ENCODE peak calls at places on chromosomes 7 and 10, in four cellular contexts. Z, K, F and Y are unnamed samples.

GRCh38 chr7:99788554-99788953 is 4.6 kb upstream of the CYP3A4 start:
- DNase-seq in Z (no peak), K (no peak), F (no peak), Y (no peak)

GRCh38 chr10:103800789-103801540 is 54.4 kb downstream of the SH3PXD2A start:
- DNase-seq in Z (peak), K (no peak), F (no peak), Y (peak)

GRCh38 chr10:129568562-129569344 is 101.7 kb downstream of the MGMT start:
- DNase-seq in Z (no peak), K (no peak), F (no peak), Y (no peak)

GRCh38 chr7:40147371-40148246 is 12.8 kb downstream of the SUGCT start:
- DNase-seq in Z (no peak), K (no peak), F (peak), Y (no peak)

GRCh38 chr7:322111-322671 is 32.2 kb downstream of the FOXL3 start:
- DNase-seq in Z (no peak), K (peak), F (peak), Y (no peak)

GRCh38 chr7:106626376-106627293 is 34.3 kb downstream of the CCDC71L start:
- DNase-seq in Z (no peak), K (no peak), F (no peak), Y (no peak)

GRCh38 chr10:77552252-77552651 is 85.4 kb downstream of the KCNMA1 start:
- DNase-seq in Z (no peak), K (no peak), F (no peak), Y (no peak)

GRCh38 chr10:15703944-15704580 is 15.7 kb downstream of the ITGA8 start:
- DNase-seq in Z (no peak), K (no peak), F (no peak), Y (no peak)

GRCh38 chr7:67105382-67105781 is 108.7 kb downstream of the TYW1 start:
- DNase-seq in Z (no peak), K (no peak), F (no peak), Y (no peak)

GRCh38 chr7:113267271-113267670 is 148.9 kb upstream of the SMIM30 start:
- DNase-seq in Z (no peak), K (no peak), F (no peak), Y (no peak)

GRCh38 chr10:112724404-112724991 is 225.5 kb upstream of the TCF7L2 start:
- DNase-seq in Z (peak), K (no peak), F (peak), Y (no peak)

GRCh38 chr7:157139142-157140117 is 704 bp downstream of the UBE3C start:
- DNase-seq in Z (no peak), K (no peak), F (no peak), Y (no peak)

GRCh38 chr10:10032991-10033390 is 984.7 kb upstream of the CELF2 start:
- DNase-seq in Z (no peak), K (no peak), F (no peak), Y (no peak)

GRCh38 chr10:100710151-100710871 is 35.1 kb upstream of the PAX2 start:
- DNase-seq in Z (no peak), K (no peak), F (peak), Y (no peak)

GRCh38 chr10:108901766-108902365 is 1021.4 kb downstream of the XPNPEP1 start:
- DNase-seq in Z (no peak), K (no peak), F (no peak), Y (no peak)

GRCh38 chr7:157884461-157885062 is 547.8 kb downstream of the DNAJB6 start:
- DNase-seq in Z (no peak), K (no peak), F (no peak), Y (no peak)

GRCh38 chr10:89861584-89862287 is 160.3 kb downstream of the KIF20B start:
- DNase-seq in Z (no peak), K (no peak), F (no peak), Y (no peak)

GRCh38 chr7:99326408-99326782 is 697 bp downstream of the ARPC1A start:
- DNase-seq in Z (no peak), K (no peak), F (no peak), Y (no peak)

GRCh38 chr7:99004216-99004615 is 125.9 kb downstream of the TRRAP start:
- DNase-seq in Z (no peak), K (no peak), F (no peak), Y (no peak)

GRCh38 chr10:484441-484924 is 205.0 kb downstream of the DIP2C start:
- DNase-seq in Z (no peak), K (no peak), F (peak), Y (no peak)

GRCh38 chr10:12020574-12020973 is 22.0 kb downstream of the UPF2 start:
- DNase-seq in Z (no peak), K (no peak), F (no peak), Y (no peak)

GRCh38 chr7:29920491-29920890 is 69.1 kb downstream of the SCRN1 start:
- DNase-seq in Z (no peak), K (no peak), F (no peak), Y (no peak)

GRCh38 chr7:69739906-69740545 is 141.8 kb downstream of the AUTS2 start:
- DNase-seq in Z (no peak), K (no peak), F (no peak), Y (peak)

GRCh38 chr7:69367785-69368184 is 230.5 kb upstream of the AUTS2 start:
- DNase-seq in Z (no peak), K (no peak), F (no peak), Y (no peak)

GRCh38 chr7:156496491-156497264 is 143.9 kb upstream of the RNF32 start:
- DNase-seq in Z (peak), K (no peak), F (no peak), Y (no peak)

GRCh38 chr10:123427386-123427785 is 238.8 kb upstream of the GPR26 start:
- DNase-seq in Z (peak), K (no peak), F (no peak), Y (no peak)

GRCh38 chr10:72846225-72846624 is 47.3 kb upstream of the OIT3 start:
- DNase-seq in Z (no peak), K (no peak), F (no peak), Y (no peak)

GRCh38 chr7:148590533-148590932 is at the start of gene C7orf33:
- DNase-seq in Z (no peak), K (no peak), F (no peak), Y (no peak)

GRCh38 chr7:108308913-108309312 is 147.3 kb downstream of the NRCAM start:
- DNase-seq in Z (no peak), K (no peak), F (no peak), Y (no peak)

GRCh38 chr10:93034426-93034825 is 26.2 kb upstream of the CYP26C1 start:
- DNase-seq in Z (no peak), K (no peak), F (no peak), Y (no peak)

GRCh38 chr10:132607961-132608495 is 70.4 kb downstream of the INPP5A start:
- DNase-seq in Z (no peak), K (no peak), F (no peak), Y (no peak)

GRCh38 chr7:96136600-96137239 is 185.2 kb downstream of the SLC25A13 start:
- DNase-seq in Z (no peak), K (no peak), F (no peak), Y (no peak)

GRCh38 chr10:125113661-125114388 is 46.5 kb downstream of the CTBP2 start:
- DNase-seq in Z (no peak), K (no peak), F (no peak), Y (no peak)

GRCh38 chr10:59949608-59950007 is 43.3 kb upstream of the CCDC6 start:
- DNase-seq in Z (no peak), K (no peak), F (no peak), Y (no peak)

DNA sequence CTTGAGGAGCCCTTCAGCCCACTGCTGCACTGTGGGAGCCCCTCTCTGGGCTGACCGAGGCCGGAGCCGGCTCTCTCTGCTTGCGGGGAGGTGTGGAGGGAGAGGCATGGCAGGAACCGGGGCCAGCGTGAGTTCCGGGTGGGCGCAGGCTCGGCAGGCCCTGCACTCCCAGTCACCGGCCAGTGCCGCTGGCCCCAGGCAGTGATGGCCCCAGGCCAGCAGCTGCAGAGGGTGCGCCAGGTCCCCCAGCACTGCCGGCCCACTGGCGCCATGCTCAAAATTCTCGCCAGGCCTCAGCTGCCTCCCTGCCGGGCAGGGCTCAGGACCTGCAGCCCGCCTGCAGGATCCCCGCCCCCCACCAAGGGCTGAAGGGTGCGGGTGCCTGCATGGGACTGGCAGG is 128.4 kb upstream of the STARD3NL start:
- DNase-seq in Z (no peak), K (no peak), F (no peak), Y (no peak)
- TF ChIP-seq HDAC6 in Z (no peak), K (no peak), F (no peak), Y (no peak)

DNA sequence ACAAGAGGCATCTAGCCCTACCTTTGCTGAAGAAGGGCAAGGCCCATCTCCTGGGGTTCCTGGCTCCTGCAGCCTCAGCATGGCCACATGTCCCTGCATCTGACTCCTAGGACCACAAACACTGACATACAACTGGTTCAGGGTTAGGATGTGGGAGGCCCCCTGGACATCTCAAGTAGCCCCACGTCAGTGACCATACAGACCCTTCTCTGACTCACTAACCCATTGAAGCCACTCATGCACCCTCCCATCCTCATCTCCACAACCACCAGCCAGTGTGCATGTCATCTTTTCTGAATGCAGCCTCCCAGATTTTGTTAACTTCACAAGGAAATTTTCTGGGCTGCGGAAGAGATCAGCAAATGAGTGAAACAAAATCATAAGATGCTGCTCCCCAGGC is 18.2 kb downstream of the TMEM176B start:
- DNase-seq in Z (no peak), K (no peak), F (no peak), Y (no peak)
- TF ChIP-seq USF2 in Z (no peak), K (no peak), F (no peak), Y (no peak)

GRCh38 chr10:102775201-102775972 is 31.6 kb downstream of the WBP1L start:
- DNase-seq in Z (peak), K (no peak), F (no peak), Y (no peak)
- TF ChIP-seq HDAC6 in Z (no peak), K (no peak), F (no peak), Y (no peak)

DNA sequence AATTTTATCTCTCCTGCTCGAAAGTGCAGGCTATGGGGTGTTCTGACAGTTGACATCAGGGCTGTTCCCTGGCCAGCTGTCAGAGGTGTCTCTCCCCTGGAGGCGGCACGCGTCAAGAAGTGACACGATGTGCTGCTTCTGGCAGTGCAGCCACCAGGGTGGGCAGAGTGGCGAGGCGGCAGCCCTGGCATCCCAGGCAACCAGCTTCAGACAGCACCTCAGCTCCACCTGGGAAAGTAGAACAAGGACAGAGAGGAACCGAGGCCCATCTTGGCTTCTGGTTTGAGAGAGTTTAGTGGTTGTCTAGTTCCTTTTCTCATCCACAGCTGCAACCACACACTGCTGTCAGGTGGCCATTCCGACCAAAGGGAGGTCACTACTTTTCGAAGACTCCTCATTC is 380.8 kb upstream of the NRP1 start:
- DNase-seq in Z (no peak), K (no peak), F (no peak), Y (no peak)
- TF ChIP-seq USF2 in Z (no peak), K (no peak), F (no peak), Y (no peak)

DNA sequence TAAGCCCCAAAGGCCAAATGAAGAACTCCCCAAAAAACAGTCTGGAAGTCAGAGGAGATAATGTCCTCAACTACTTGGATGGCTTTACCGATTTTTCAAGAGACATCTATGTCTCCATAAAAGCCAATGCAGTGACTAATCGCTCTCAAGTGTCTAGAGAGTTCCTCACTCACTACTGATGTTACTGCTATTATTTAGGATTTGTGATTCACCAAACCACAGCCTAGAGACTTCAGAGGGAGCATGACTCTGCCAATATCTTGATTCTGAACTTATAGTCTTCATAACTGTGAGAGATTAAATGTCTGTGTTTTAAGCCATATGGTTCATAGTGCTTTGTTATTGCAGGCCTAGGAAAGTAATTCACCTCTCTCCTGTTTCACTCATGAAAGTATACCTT is 160.2 kb downstream of the IPMK start:
- DNase-seq in Z (no peak), K (no peak), F (no peak), Y (no peak)
- TF ChIP-seq HDAC6 in Z (no peak), K (no peak), F (no peak), Y (no peak)

DNA sequence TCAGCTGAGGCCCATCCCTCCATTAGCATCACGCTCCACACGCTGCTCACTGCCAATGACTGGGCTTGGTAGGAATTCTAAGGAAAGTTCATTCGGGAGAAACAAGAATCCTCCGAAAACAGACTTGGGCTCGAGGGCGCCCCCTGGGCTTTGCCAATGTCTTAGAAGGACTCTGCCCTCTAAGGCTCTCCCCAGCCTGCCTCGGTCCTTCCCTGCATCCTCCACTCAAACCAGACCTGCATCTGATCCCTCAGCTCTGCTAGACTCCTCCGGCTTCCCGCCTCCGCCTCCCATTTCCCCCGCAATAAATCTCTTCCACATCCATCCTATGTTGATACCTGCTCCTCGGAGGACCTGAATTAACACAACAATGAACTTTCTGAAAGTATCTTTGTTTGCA is 177.6 kb downstream of the PLPP4 start:
- DNase-seq in Z (no peak), K (peak), F (peak), Y (no peak)
- TF ChIP-seq USF2 in Z (no peak), K (no peak), F (no peak), Y (no peak)

DNA sequence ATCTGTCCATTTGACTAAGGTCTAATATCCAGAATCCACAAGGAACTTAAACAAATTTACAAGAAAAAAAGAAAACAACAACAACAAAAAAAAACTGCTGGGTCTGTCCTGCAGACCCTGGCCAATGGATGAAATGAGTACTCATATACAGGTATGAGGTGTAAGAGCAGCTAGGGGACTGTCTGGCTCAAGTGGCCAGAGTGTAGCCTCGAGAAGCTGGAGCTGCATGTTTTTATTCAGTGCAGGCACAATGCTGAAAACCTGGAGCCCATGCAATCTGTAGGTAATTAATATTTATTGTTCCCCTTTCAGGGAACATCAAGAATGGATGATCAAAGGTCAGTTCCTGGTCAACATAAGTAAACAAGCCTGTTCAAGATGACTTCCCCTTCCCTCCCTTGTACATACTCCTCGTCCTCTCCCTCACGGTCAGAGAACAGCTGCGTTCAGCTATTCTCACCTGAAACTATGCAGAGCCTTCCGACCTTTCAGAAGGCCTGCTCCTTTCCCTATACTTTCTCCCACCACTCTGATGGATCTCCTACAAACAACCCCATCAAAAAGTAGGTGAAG is 15.5 kb downstream of the CYP2C19 start:
- DNase-seq in Z (peak), K (no peak), F (no peak), Y (no peak)
- TF ChIP-seq HDAC6 in Z (no peak), K (no peak), F (no peak), Y (no peak)

GRCh38 chr10:24947304-24948097 is 4.9 kb downstream of the PRTFDC1 start:
- DNase-seq in Z (no peak), K (no peak), F (no peak), Y (peak)
- TF ChIP-seq USF2 in Z (no peak), K (no peak), F (no peak), Y (no peak)

GRCh38 chr10:35307297-35307696 is 29.0 kb upstream of the CCNY start:
- DNase-seq in Z (no peak), K (no peak), F (no peak), Y (no peak)
- TF ChIP-seq HDAC6 in Z (no peak), K (no peak), F (no peak), Y (no peak)